ENCODE peak calls at places on chromosomes 12 and 14, in six cellular contexts. One of them, this sample, is unnamed.

GRCh38 chr14:53306267-53306721 is 153.2 kb upstream of the DDHD1 start:
- DNase-seq in stimulated activated CD4-positive, alpha-beta T cell treated with anti-CD3 and anti-CD28 coated beads, Interleukin-2, amount 100 ng/mL, for 24 hours: peak; percentile 49
- DNase-seq in GM04504: peak; percentile 19
- DNase-seq in T-helper 2 cell: peak; percentile 56
- DNase-seq in IMR-90: peak; percentile 69
- DNase-seq in psoas muscle: peak; percentile 57
- DNase-seq in this sample: peak; percentile 81

GRCh38 chr14:23320584-23321571 is at the start of gene PABPN1:
- DNase-seq in stimulated activated CD4-positive, alpha-beta T cell treated with anti-CD3 and anti-CD28 coated beads, Interleukin-2, amount 100 ng/mL, for 24 hours: peak; percentile 96
- DNase-seq in GM04504: peak; percentile 100
- DNase-seq in T-helper 2 cell: peak; percentile 100
- DNase-seq in IMR-90: peak; percentile 100
- DNase-seq in psoas muscle: peak; percentile 98
- DNase-seq in this sample: peak; percentile 100

GRCh38 chr12:110600254-110600653 is 13.7 kb upstream of the TCTN1 start:
- DNase-seq in stimulated activated CD4-positive, alpha-beta T cell treated with anti-CD3 and anti-CD28 coated beads, Interleukin-2, amount 100 ng/mL, for 24 hours: no peak
- DNase-seq in GM04504: no peak
- DNase-seq in T-helper 2 cell: peak; percentile 62
- DNase-seq in IMR-90: peak; percentile 72
- DNase-seq in psoas muscle: no peak
- DNase-seq in this sample: peak; percentile 84

GRCh38 chr12:685388-685787 is 22.1 kb upstream of the NINJ2 start:
- DNase-seq in stimulated activated CD4-positive, alpha-beta T cell treated with anti-CD3 and anti-CD28 coated beads, Interleukin-2, amount 100 ng/mL, for 24 hours: peak; percentile 74
- DNase-seq in GM04504: no peak
- DNase-seq in T-helper 2 cell: peak; percentile 95
- DNase-seq in IMR-90: peak; percentile 28
- DNase-seq in psoas muscle: no peak
- DNase-seq in this sample: no peak

GRCh38 chr12:25200703-25201102 is 5.7 kb downstream of the ETFRF1 start:
- DNase-seq in stimulated activated CD4-positive, alpha-beta T cell treated with anti-CD3 and anti-CD28 coated beads, Interleukin-2, amount 100 ng/mL, for 24 hours: no peak
- DNase-seq in GM04504: peak; percentile 33
- DNase-seq in T-helper 2 cell: no peak
- DNase-seq in IMR-90: peak; percentile 77
- DNase-seq in psoas muscle: no peak
- DNase-seq in this sample: peak; percentile 71

GRCh38 chr14:62602712-62603111 is 442.5 kb downstream of the KCNH5 start:
- DNase-seq in stimulated activated CD4-positive, alpha-beta T cell treated with anti-CD3 and anti-CD28 coated beads, Interleukin-2, amount 100 ng/mL, for 24 hours: no peak
- DNase-seq in GM04504: no peak
- DNase-seq in T-helper 2 cell: no peak
- DNase-seq in IMR-90: no peak
- DNase-seq in psoas muscle: no peak
- DNase-seq in this sample: no peak

GRCh38 chr14:22928237-22929103 is 706 bp downstream of the PRMT5 start:
- DNase-seq in stimulated activated CD4-positive, alpha-beta T cell treated with anti-CD3 and anti-CD28 coated beads, Interleukin-2, amount 100 ng/mL, for 24 hours: no peak
- DNase-seq in GM04504: no peak
- DNase-seq in T-helper 2 cell: peak; percentile 21
- DNase-seq in IMR-90: no peak
- DNase-seq in psoas muscle: no peak
- DNase-seq in this sample: no peak

GRCh38 chr12:101935769-101936741 is 58.7 kb downstream of the DRAM1 start:
- DNase-seq in stimulated activated CD4-positive, alpha-beta T cell treated with anti-CD3 and anti-CD28 coated beads, Interleukin-2, amount 100 ng/mL, for 24 hours: no peak
- DNase-seq in GM04504: peak; percentile 94
- DNase-seq in T-helper 2 cell: peak; percentile 97
- DNase-seq in IMR-90: peak; percentile 99
- DNase-seq in psoas muscle: peak; percentile 73
- DNase-seq in this sample: peak; percentile 99

GRCh38 chr14:64684091-64684490 is 20.1 kb upstream of the PLEKHG3 start:
- DNase-seq in stimulated activated CD4-positive, alpha-beta T cell treated with anti-CD3 and anti-CD28 coated beads, Interleukin-2, amount 100 ng/mL, for 24 hours: no peak
- DNase-seq in GM04504: no peak
- DNase-seq in T-helper 2 cell: no peak
- DNase-seq in IMR-90: peak; percentile 73
- DNase-seq in psoas muscle: peak; percentile 24
- DNase-seq in this sample: peak; percentile 34

GRCh38 chr14:65211341-65211987 is 109.1 kb upstream of the MAX start:
- DNase-seq in stimulated activated CD4-positive, alpha-beta T cell treated with anti-CD3 and anti-CD28 coated beads, Interleukin-2, amount 100 ng/mL, for 24 hours: no peak
- DNase-seq in GM04504: no peak
- DNase-seq in T-helper 2 cell: peak; percentile 45
- DNase-seq in IMR-90: peak; percentile 85
- DNase-seq in psoas muscle: no peak
- DNase-seq in this sample: peak; percentile 83

GRCh38 chr14:31530136-31530535 is 31.1 kb upstream of the NUBPL start:
- DNase-seq in stimulated activated CD4-positive, alpha-beta T cell treated with anti-CD3 and anti-CD28 coated beads, Interleukin-2, amount 100 ng/mL, for 24 hours: no peak
- DNase-seq in GM04504: no peak
- DNase-seq in T-helper 2 cell: peak; percentile 41
- DNase-seq in IMR-90: peak; percentile 40
- DNase-seq in psoas muscle: no peak
- DNase-seq in this sample: no peak

GRCh38 chr14:33120966-33121365 is 182.3 kb downstream of the NPAS3 start:
- DNase-seq in stimulated activated CD4-positive, alpha-beta T cell treated with anti-CD3 and anti-CD28 coated beads, Interleukin-2, amount 100 ng/mL, for 24 hours: no peak
- DNase-seq in GM04504: no peak
- DNase-seq in T-helper 2 cell: no peak
- DNase-seq in IMR-90: no peak
- DNase-seq in psoas muscle: no peak
- DNase-seq in this sample: no peak

GRCh38 chr12:115354007-115354452 is 670.1 kb upstream of the TBX3 start:
- DNase-seq in stimulated activated CD4-positive, alpha-beta T cell treated with anti-CD3 and anti-CD28 coated beads, Interleukin-2, amount 100 ng/mL, for 24 hours: no peak
- DNase-seq in GM04504: peak; percentile 92
- DNase-seq in T-helper 2 cell: peak; percentile 2
- DNase-seq in IMR-90: peak; percentile 98
- DNase-seq in psoas muscle: peak; percentile 68
- DNase-seq in this sample: peak; percentile 98

GRCh38 chr14:23321572-23322547 is 603 bp downstream of the PABPN1 start:
- DNase-seq in stimulated activated CD4-positive, alpha-beta T cell treated with anti-CD3 and anti-CD28 coated beads, Interleukin-2, amount 100 ng/mL, for 24 hours: peak; percentile 67
- DNase-seq in GM04504: no peak
- DNase-seq in T-helper 2 cell: peak; percentile 79
- DNase-seq in IMR-90: peak; percentile 54
- DNase-seq in psoas muscle: peak; percentile 58
- DNase-seq in this sample: peak; percentile 46

This sample was measured in fibroblast of the aortic adventitia.